ENCODE peak calls at places on chromosomes 6 and 20, in eight cellular contexts. U is GM23248, P is colonic mucosa, R is trophoblast cell, B is IMR-90, A is HCT116, J is neuronal stem cell, L is neural progenitor cell. Q is an unnamed sample.

GRCh38 chr6:110542311-110543024 is 66.1 kb upstream of the SLC22A16 start:
- DNase-seq in U (peak; percentile 43), B (no peak), A (no peak), J (no peak), P (no peak), L (no peak), R (no peak), Q (peak; percentile 42)

GRCh38 chr6:1722801-1723200 is 113.1 kb downstream of the FOXC1 start:
- DNase-seq in P (no peak), L (no peak), A (no peak), U (no peak), R (no peak), B (no peak), J (no peak), Q (peak; percentile 71)

GRCh38 chr6:129882510-129883023 is 21.5 kb upstream of the TMEM244 start:
- DNase-seq in R (no peak), P (no peak), J (no peak), A (no peak), B (no peak), U (no peak), L (no peak), Q (no peak)

GRCh38 chr20:11791316-11792228 is 126.1 kb upstream of the BTBD3 start:
- DNase-seq in P (no peak), A (no peak), J (no peak), L (no peak), R (peak; percentile 99), B (no peak), U (no peak), Q (no peak)

GRCh38 chr6:152004036-152004566 is 196.6 kb downstream of the ESR1 start:
- DNase-seq in B (no peak), P (no peak), L (no peak), R (no peak), J (no peak), A (no peak), U (peak; percentile 22), Q (no peak)

GRCh38 chr6:143283887-143284640 is 166.4 kb downstream of the ADAT2 start:
- DNase-seq in J (no peak), B (peak; percentile 14), R (no peak), L (no peak), P (no peak), U (peak; percentile 66), A (no peak), Q (peak; percentile 89)

GRCh38 chr6:21594427-21595264 is 1.1 kb downstream of the SOX4 start:
- DNase-seq in L (peak; percentile 64), P (peak; percentile 53), A (no peak), J (no peak), U (peak; percentile 86), R (peak; percentile 54), B (peak; percentile 63), Q (peak; percentile 69)

GRCh38 chr20:46293084-46293483 is 15.2 kb downstream of the CDH22 start:
- DNase-seq in P (no peak), R (peak; percentile 52), U (peak; percentile 58), L (peak; percentile 92), A (no peak), J (peak; percentile 73), B (peak; percentile 52), Q (peak; percentile 44)

GRCh38 chr6:102150549-102150948 is 757.0 kb downstream of the GRIK2 start:
- DNase-seq in A (no peak), L (no peak), R (no peak), P (no peak), U (no peak), J (no peak), B (no peak), Q (no peak)

GRCh38 chr6:112030206-112030932 is 23.5 kb upstream of the CCN6 start:
- DNase-seq in J (no peak), L (no peak), P (peak; percentile 29), R (peak; percentile 65), B (no peak), A (no peak), U (no peak), Q (no peak)

GRCh38 chr6:141252828-141253608 is 879.7 kb upstream of the GJE1 start:
- DNase-seq in A (no peak), B (no peak), R (no peak), U (peak; percentile 25), J (no peak), P (no peak), L (no peak), Q (peak; percentile 42)

GRCh38 chr20:19885981-19886665 is 128.1 kb downstream of the RIN2 start:
- DNase-seq in U (peak; percentile 57), B (peak; percentile 61), P (peak; percentile 89), J (no peak), R (peak; percentile 51), L (no peak), A (no peak), Q (no peak)

GRCh38 chr20:35263609-35264223 is 14.2 kb downstream of the MMP24OS start:
- DNase-seq in A (no peak), R (no peak), U (no peak), J (no peak), P (no peak), L (no peak), B (no peak), Q (no peak)
- H3K4me3 ChIP-seq in A (no peak overlapping the region), R (no peak overlapping the region), U (peak overlapping the region; percentile 7), J (no peak overlapping the region), P (no peak overlapping the region), L (peak overlapping the region; percentile 26), B (no peak overlapping the region), Q (no peak overlapping the region)

DNA sequence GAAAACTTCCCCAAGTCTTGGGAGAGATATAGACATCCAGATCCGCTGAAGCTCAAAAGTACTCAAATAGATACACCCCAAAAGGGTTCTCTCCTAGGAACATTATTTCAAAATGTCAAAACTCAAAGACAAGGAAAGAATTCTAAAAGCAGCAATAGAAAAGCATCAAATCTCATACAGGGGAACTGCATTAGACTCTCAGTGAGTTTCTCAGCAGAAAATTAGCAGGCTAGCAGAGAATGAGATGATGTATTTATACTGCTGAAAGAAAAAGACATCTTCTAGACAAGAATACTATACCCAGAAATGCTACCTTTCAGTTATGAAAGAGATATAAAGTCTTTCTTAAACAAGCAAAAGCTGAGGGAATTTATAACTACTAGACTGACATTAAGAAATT is 75.5 kb upstream of the RIMS1 start:
- DNase-seq in J (no peak), A (no peak), R (no peak), U (no peak), B (no peak), L (no peak), P (no peak), Q (no peak)
- H3K36me3 ChIP-seq in J (no peaks in the 10 kb centered on the region), A (no peaks in the 10 kb centered on the region), R (no peaks in the 10 kb centered on the region), U (no peaks in the 10 kb centered on the region), B (no peaks in the 10 kb centered on the region), L (no peaks in the 10 kb centered on the region), P (no peaks in the 10 kb centered on the region), Q (no peaks in the 10 kb centered on the region)

DNA sequence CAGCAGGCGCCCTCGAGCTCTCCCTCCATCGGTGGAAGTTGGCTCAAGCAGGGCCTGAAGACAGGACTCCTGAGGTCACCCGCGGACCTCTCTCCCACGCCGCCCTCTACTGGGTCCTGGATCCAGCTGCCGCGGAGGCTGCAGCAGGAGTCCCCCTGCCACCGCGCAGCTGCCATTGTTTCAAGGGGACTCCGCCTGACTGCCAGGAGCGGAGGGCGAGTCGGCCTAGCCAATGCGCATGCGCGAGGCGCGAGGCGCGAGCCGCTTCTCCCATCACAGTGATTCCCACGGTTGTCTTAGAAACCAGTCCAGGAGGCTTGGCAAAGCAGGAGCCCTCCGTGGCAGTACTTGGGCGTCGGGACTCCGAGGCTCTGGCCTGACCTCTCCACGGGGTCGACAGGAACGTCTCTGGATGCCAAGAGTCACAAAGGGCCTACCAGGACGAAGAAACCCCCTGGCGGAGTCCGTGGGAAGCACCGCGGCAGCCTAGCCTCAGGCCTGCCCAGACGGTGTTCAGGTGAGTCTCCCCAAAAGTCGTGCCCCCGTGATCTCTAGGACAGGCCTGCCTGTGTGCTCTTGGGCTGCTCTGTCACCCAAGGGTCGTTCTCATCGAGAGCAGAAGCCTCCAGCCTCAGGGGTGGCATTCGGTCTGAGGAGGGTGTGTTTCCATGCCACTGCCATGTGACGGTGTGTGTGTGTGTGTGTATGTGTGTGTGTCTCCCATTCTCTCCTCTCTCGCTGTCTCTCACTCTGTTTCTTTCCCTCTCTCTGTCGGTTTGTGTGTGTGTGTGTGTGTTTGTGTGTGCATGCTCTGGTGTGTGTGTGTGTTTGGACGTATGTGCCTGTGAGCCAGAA is 290.6 kb upstream of the ZNF337 start:
- DNase-seq in U (peak; percentile 1), L (peak; percentile 59), B (peak; percentile 10), R (peak; percentile 53), P (peak; percentile 51), A (no peak), J (no peak), Q (peak; percentile 44)
- H3K9ac ChIP-seq in U (no peak overlapping the region), L (no peak overlapping the region), B (no peak overlapping the region), R (no peak overlapping the region), P (no peak overlapping the region), A (no peak overlapping the region), J (no peak overlapping the region), Q (no peak overlapping the region)

GRCh38 chr20:59948828-59949720 is 8.9 kb downstream of the FAM217B start:
- DNase-seq in P (no peak), U (peak; percentile 80), J (no peak), B (peak; percentile 67), R (peak; percentile 63), A (peak; percentile 29), L (peak; percentile 62), Q (peak; percentile 82)
- H3K4me3 ChIP-seq in P (no peak overlapping the region), U (no peak overlapping the region), J (no peak overlapping the region), B (no peak overlapping the region), R (no peak overlapping the region), A (no peak overlapping the region), L (no peak overlapping the region), Q (no peak overlapping the region)

DNA sequence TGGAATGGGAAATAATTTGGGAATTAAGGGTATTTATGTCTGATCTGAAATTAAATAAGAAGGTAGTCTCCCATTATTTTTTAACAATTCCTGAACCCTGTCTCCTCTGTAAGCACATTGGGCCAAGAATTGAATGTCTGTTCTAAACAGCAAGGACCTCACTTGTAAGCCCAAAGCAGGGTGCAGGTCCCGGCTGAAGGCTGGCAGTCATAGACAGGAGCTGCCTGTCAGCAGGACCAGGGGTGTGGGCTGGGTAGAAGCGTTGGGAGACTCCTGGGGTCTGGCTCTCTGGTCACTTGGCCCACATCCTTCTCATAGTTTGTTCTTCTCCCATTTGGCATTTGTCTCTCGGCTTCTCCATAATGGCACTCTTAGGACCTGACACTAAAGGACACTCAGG is 75.6 kb downstream of the SNX9 start:
- DNase-seq in L (no peak), P (no peak), U (no peak), J (no peak), R (no peak), A (no peak), B (no peak), Q (no peak)
- H3K36me3 ChIP-seq in L (no peaks in the 10 kb centered on the region), P (no peaks in the 10 kb centered on the region), U (peaks cover 44% of the 10 kb centered on the region), J (peaks cover 8% of the 10 kb centered on the region), R (peaks cover 19% of the 10 kb centered on the region), A (peaks cover 13% of the 10 kb centered on the region), B (peaks cover 32% of the 10 kb centered on the region), Q (peaks cover 47% of the 10 kb centered on the region)

DNA sequence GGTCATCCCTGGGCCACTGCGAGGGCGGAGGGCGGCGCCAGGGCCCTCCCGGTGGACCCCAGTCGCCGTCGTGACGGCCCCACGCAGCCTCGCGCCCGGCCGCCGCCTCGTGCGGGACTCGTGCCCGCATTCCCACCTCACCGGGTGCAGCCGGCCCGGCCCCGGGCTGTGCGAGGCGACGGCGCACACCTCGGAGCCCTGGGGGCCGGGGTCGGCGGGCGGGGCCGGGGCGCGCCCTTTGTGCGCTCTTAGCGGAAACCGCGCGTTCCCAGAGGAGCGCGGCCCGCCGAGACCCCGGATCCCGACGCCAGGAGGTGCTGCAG is 5.5 kb upstream of the DLL1 start:
- DNase-seq in B (no peak), J (no peak), U (no peak), L (peak; percentile 91), R (no peak), A (no peak), P (no peak), Q (no peak)
- H3K9ac ChIP-seq in B (no peak overlapping the region), J (peak overlapping the region; percentile 78), U (no peak overlapping the region), L (no peak overlapping the region), R (no peak overlapping the region), A (no peak overlapping the region), P (no peak overlapping the region), Q (no peak overlapping the region)

Q was measured in adipocyte.